ENCODE peak calls at places on chromosomes 1 and 21, in seven cellular contexts. One of them, this sample, is unnamed.

GRCh38 chr1:42971848-42972291 is 13.2 kb upstream of the SLC2A1 start:
- DNase-seq in prostate gland: no peak
- DNase-seq in CD8-positive, alpha-beta memory T cell: no peak
- DNase-seq in psoas muscle: no peak
- DNase-seq in cardiac muscle cell: no peak
- DNase-seq in right lobe of liver: no peak
- DNase-seq in neural progenitor cell: no peak
- DNase-seq in this sample: no peak

GRCh38 chr1:145956776-145957442 is 908 bp downstream of the LIX1L start:
- DNase-seq in psoas muscle: peak; percentile 43
- DNase-seq in prostate gland: no peak
- DNase-seq in right lobe of liver: no peak
- DNase-seq in cardiac muscle cell: no peak
- DNase-seq in CD8-positive, alpha-beta memory T cell: no peak
- DNase-seq in neural progenitor cell: no peak
- DNase-seq in this sample: no peak

GRCh38 chr1:207627496-207627895 is 17.4 kb upstream of the CR1L start:
- DNase-seq in CD8-positive, alpha-beta memory T cell: no peak
- DNase-seq in neural progenitor cell: no peak
- DNase-seq in cardiac muscle cell: no peak
- DNase-seq in prostate gland: no peak
- DNase-seq in right lobe of liver: no peak
- DNase-seq in psoas muscle: no peak
- DNase-seq in this sample: no peak

GRCh38 chr1:26168410-26169167 is at the start of gene C1orf232:
- DNase-seq in right lobe of liver: no peak
- DNase-seq in neural progenitor cell: peak; percentile 81
- DNase-seq in cardiac muscle cell: no peak
- DNase-seq in psoas muscle: peak; percentile 35
- DNase-seq in prostate gland: no peak
- DNase-seq in CD8-positive, alpha-beta memory T cell: no peak
- DNase-seq in this sample: peak; percentile 81

GRCh38 chr1:92784051-92784638 is 763 bp downstream of the EVI5 start:
- DNase-seq in neural progenitor cell: peak; percentile 43
- DNase-seq in cardiac muscle cell: peak; percentile 35
- DNase-seq in right lobe of liver: no peak
- DNase-seq in CD8-positive, alpha-beta memory T cell: peak; percentile 47
- DNase-seq in psoas muscle: peak; percentile 53
- DNase-seq in prostate gland: peak; percentile 20
- DNase-seq in this sample: peak; percentile 29

GRCh38 chr1:22702671-22703070 is 8.0 kb upstream of the EPHB2 start:
- DNase-seq in CD8-positive, alpha-beta memory T cell: no peak
- DNase-seq in right lobe of liver: no peak
- DNase-seq in cardiac muscle cell: no peak
- DNase-seq in neural progenitor cell: no peak
- DNase-seq in prostate gland: no peak
- DNase-seq in psoas muscle: no peak
- DNase-seq in this sample: no peak

GRCh38 chr1:198462365-198463025 is 78.0 kb downstream of the ATP6V1G3 start:
- DNase-seq in right lobe of liver: no peak
- DNase-seq in CD8-positive, alpha-beta memory T cell: no peak
- DNase-seq in psoas muscle: no peak
- DNase-seq in neural progenitor cell: no peak
- DNase-seq in cardiac muscle cell: no peak
- DNase-seq in prostate gland: no peak
- DNase-seq in this sample: no peak

GRCh38 chr1:193283026-193283425 is 96.6 kb upstream of the B3GALT2 start:
- DNase-seq in neural progenitor cell: no peak
- DNase-seq in prostate gland: no peak
- DNase-seq in right lobe of liver: no peak
- DNase-seq in psoas muscle: no peak
- DNase-seq in CD8-positive, alpha-beta memory T cell: no peak
- DNase-seq in cardiac muscle cell: no peak
- DNase-seq in this sample: no peak

GRCh38 chr1:44015206-44015605 is 16.1 kb downstream of the SLC6A9 start:
- DNase-seq in cardiac muscle cell: no peak
- DNase-seq in psoas muscle: no peak
- DNase-seq in CD8-positive, alpha-beta memory T cell: no peak
- DNase-seq in right lobe of liver: no peak
- DNase-seq in prostate gland: no peak
- DNase-seq in neural progenitor cell: no peak
- DNase-seq in this sample: no peak

GRCh38 chr21:25752389-25752788 is 17.6 kb downstream of the GABPA start:
- DNase-seq in right lobe of liver: no peak
- DNase-seq in psoas muscle: no peak
- DNase-seq in neural progenitor cell: no peak
- DNase-seq in prostate gland: no peak
- DNase-seq in cardiac muscle cell: no peak
- DNase-seq in CD8-positive, alpha-beta memory T cell: no peak
- DNase-seq in this sample: no peak

GRCh38 chr1:155219592-155220031 is 11.1 kb downstream of the MTX1 start:
- DNase-seq in right lobe of liver: no peak
- DNase-seq in cardiac muscle cell: peak; percentile 55
- DNase-seq in CD8-positive, alpha-beta memory T cell: no peak
- DNase-seq in psoas muscle: no peak
- DNase-seq in neural progenitor cell: peak; percentile 50
- DNase-seq in prostate gland: no peak
- DNase-seq in this sample: no peak

GRCh38 chr1:244311784-244312532 is 139.8 kb downstream of the ADSS2 start:
- DNase-seq in right lobe of liver: no peak
- DNase-seq in cardiac muscle cell: no peak
- DNase-seq in CD8-positive, alpha-beta memory T cell: no peak
- DNase-seq in psoas muscle: no peak
- DNase-seq in prostate gland: no peak
- DNase-seq in neural progenitor cell: no peak
- DNase-seq in this sample: no peak

GRCh38 chr1:197787056-197787455 is 11.8 kb upstream of the DENND1B start:
- DNase-seq in cardiac muscle cell: no peak
- DNase-seq in prostate gland: no peak
- DNase-seq in CD8-positive, alpha-beta memory T cell: no peak
- DNase-seq in right lobe of liver: no peak
- DNase-seq in psoas muscle: no peak
- DNase-seq in neural progenitor cell: no peak
- DNase-seq in this sample: no peak

GRCh38 chr1:227273557-227273956 is 44.7 kb downstream of the CDC42BPA start:
- DNase-seq in neural progenitor cell: peak; percentile 67
- DNase-seq in cardiac muscle cell: peak; percentile 78
- DNase-seq in right lobe of liver: no peak
- DNase-seq in prostate gland: no peak
- DNase-seq in CD8-positive, alpha-beta memory T cell: no peak
- DNase-seq in psoas muscle: no peak
- DNase-seq in this sample: no peak

GRCh38 chr1:86515597-86515996 is 31.3 kb upstream of the CLCA4 start:
- DNase-seq in cardiac muscle cell: peak; percentile 57
- DNase-seq in neural progenitor cell: peak; percentile 64
- DNase-seq in CD8-positive, alpha-beta memory T cell: no peak
- DNase-seq in psoas muscle: no peak
- DNase-seq in right lobe of liver: no peak
- DNase-seq in prostate gland: no peak
- DNase-seq in this sample: no peak

GRCh38 chr1:33365560-33365997 is 44.7 kb upstream of the A3GALT2 start:
- DNase-seq in neural progenitor cell: peak; percentile 57
- DNase-seq in prostate gland: no peak
- DNase-seq in cardiac muscle cell: peak; percentile 67
- DNase-seq in CD8-positive, alpha-beta memory T cell: no peak
- DNase-seq in psoas muscle: peak; percentile 63
- DNase-seq in right lobe of liver: no peak
- DNase-seq in this sample: no peak

GRCh38 chr1:2452583-2453315 is 23.3 kb upstream of the PLCH2 start:
- DNase-seq in CD8-positive, alpha-beta memory T cell: no peak
- DNase-seq in cardiac muscle cell: no peak
- DNase-seq in right lobe of liver: no peak
- DNase-seq in psoas muscle: no peak
- DNase-seq in neural progenitor cell: no peak
- DNase-seq in prostate gland: no peak
- DNase-seq in this sample: no peak

GRCh38 chr1:2447274-2448097 is 28.6 kb upstream of the PLCH2 start:
- DNase-seq in neural progenitor cell: no peak
- DNase-seq in prostate gland: no peak
- DNase-seq in cardiac muscle cell: no peak
- DNase-seq in right lobe of liver: no peak
- DNase-seq in CD8-positive, alpha-beta memory T cell: no peak
- DNase-seq in psoas muscle: no peak
- DNase-seq in this sample: no peak

GRCh38 chr1:2448098-2448445 is 28.0 kb upstream of the PLCH2 start:
- DNase-seq in CD8-positive, alpha-beta memory T cell: no peak
- DNase-seq in cardiac muscle cell: no peak
- DNase-seq in right lobe of liver: no peak
- DNase-seq in neural progenitor cell: no peak
- DNase-seq in psoas muscle: no peak
- DNase-seq in prostate gland: no peak
- DNase-seq in this sample: no peak

GRCh38 chr1:2451744-2452582 is 24.1 kb upstream of the PLCH2 start:
- DNase-seq in right lobe of liver: no peak
- DNase-seq in psoas muscle: no peak
- DNase-seq in neural progenitor cell: no peak
- DNase-seq in cardiac muscle cell: no peak
- DNase-seq in CD8-positive, alpha-beta memory T cell: no peak
- DNase-seq in prostate gland: no peak
- DNase-seq in this sample: no peak

GRCh38 chr1:2449636-2450454 is 26.2 kb upstream of the PLCH2 start:
- DNase-seq in right lobe of liver: no peak
- DNase-seq in CD8-positive, alpha-beta memory T cell: no peak
- DNase-seq in prostate gland: no peak
- DNase-seq in cardiac muscle cell: no peak
- DNase-seq in neural progenitor cell: no peak
- DNase-seq in psoas muscle: no peak
- DNase-seq in this sample: no peak
- H3K27ac ChIP-seq in right lobe of liver: no peak overlapping the region
- H3K27ac ChIP-seq in CD8-positive, alpha-beta memory T cell: no peak overlapping the region
- H3K27ac ChIP-seq in prostate gland: no peak overlapping the region
- H3K27ac ChIP-seq in cardiac muscle cell: no peak overlapping the region
- H3K27ac ChIP-seq in neural progenitor cell: no peak overlapping the region
- H3K27ac ChIP-seq in psoas muscle: no peak overlapping the region
- H3K27ac ChIP-seq in this sample: no peak overlapping the region

GRCh38 chr21:33071878-33072306 is 2.0 kb downstream of the OLIG1 start:
- DNase-seq in prostate gland: no peak
- DNase-seq in cardiac muscle cell: peak; percentile 23
- DNase-seq in right lobe of liver: no peak
- DNase-seq in CD8-positive, alpha-beta memory T cell: no peak
- DNase-seq in psoas muscle: no peak
- DNase-seq in neural progenitor cell: peak; percentile 59
- DNase-seq in this sample: no peak
- H3K27me3 ChIP-seq in prostate gland: peaks cover 30% of the 10 kb centered on the region
- H3K27me3 ChIP-seq in cardiac muscle cell: peaks cover 100% of the 10 kb centered on the region
- H3K27me3 ChIP-seq in right lobe of liver: no peaks in the 10 kb centered on the region
- H3K27me3 ChIP-seq in CD8-positive, alpha-beta memory T cell: peaks cover 41% of the 10 kb centered on the region
- H3K27me3 ChIP-seq in psoas muscle: peaks cover 17% of the 10 kb centered on the region
- H3K27me3 ChIP-seq in neural progenitor cell: peaks cover 100% of the 10 kb centered on the region
- H3K27me3 ChIP-seq in this sample: no peaks in the 10 kb centered on the region

DNA sequence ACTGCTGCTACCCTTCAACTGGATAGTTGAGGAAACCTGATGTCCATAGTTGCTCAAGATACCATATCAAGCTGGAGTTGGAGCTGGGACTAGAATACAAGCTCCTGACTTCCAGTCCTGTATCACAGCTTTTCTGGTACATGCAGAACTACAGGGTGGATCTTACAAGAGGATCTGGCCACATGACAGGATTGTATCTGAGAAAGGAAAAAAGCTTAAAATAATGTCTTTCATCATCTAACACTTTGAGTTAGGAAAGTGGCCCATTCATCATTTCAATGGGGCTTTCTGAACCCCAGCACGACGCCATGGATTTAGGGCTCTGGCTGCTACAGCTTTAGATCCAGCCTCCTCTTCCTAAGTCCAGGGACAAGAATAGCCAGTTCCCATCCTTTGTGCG is 46.9 kb downstream of the RASSF5 start:
- DNase-seq in psoas muscle: no peak
- DNase-seq in cardiac muscle cell: peak; percentile 15
- DNase-seq in neural progenitor cell: no peak
- DNase-seq in prostate gland: no peak
- DNase-seq in CD8-positive, alpha-beta memory T cell: no peak
- DNase-seq in right lobe of liver: no peak
- DNase-seq in this sample: no peak
- H3K27ac ChIP-seq in psoas muscle: no peak overlapping the region
- H3K27ac ChIP-seq in cardiac muscle cell: peak overlapping the region; percentile 84
- H3K27ac ChIP-seq in neural progenitor cell: no peak overlapping the region
- H3K27ac ChIP-seq in prostate gland: no peak overlapping the region
- H3K27ac ChIP-seq in CD8-positive, alpha-beta memory T cell: no peak overlapping the region
- H3K27ac ChIP-seq in right lobe of liver: no peak overlapping the region
- H3K27ac ChIP-seq in this sample: no peak overlapping the region

GRCh38 chr1:1063945-1064831 is 9.9 kb downstream of the RNF223 start:
- DNase-seq in psoas muscle: peak; percentile 52
- DNase-seq in right lobe of liver: no peak
- DNase-seq in CD8-positive, alpha-beta memory T cell: peak; percentile 93
- DNase-seq in neural progenitor cell: peak; percentile 83
- DNase-seq in prostate gland: peak; percentile 56
- DNase-seq in cardiac muscle cell: peak; percentile 71
- DNase-seq in this sample: peak; percentile 71

GRCh38 chr1:1061682-1062363 is 12.3 kb downstream of the RNF223 start:
- DNase-seq in prostate gland: no peak
- DNase-seq in cardiac muscle cell: no peak
- DNase-seq in right lobe of liver: no peak
- DNase-seq in CD8-positive, alpha-beta memory T cell: no peak
- DNase-seq in psoas muscle: no peak
- DNase-seq in neural progenitor cell: peak; percentile 18
- DNase-seq in this sample: no peak

GRCh38 chr1:1065265-1065939 is 8.7 kb downstream of the RNF223 start:
- DNase-seq in neural progenitor cell: no peak
- DNase-seq in psoas muscle: no peak
- DNase-seq in CD8-positive, alpha-beta memory T cell: no peak
- DNase-seq in cardiac muscle cell: no peak
- DNase-seq in right lobe of liver: no peak
- DNase-seq in prostate gland: no peak
- DNase-seq in this sample: no peak

GRCh38 chr1:1062364-1063163 is 11.5 kb downstream of the RNF223 start:
- DNase-seq in right lobe of liver: no peak
- DNase-seq in prostate gland: no peak
- DNase-seq in psoas muscle: no peak
- DNase-seq in cardiac muscle cell: no peak
- DNase-seq in neural progenitor cell: peak; percentile 40
- DNase-seq in CD8-positive, alpha-beta memory T cell: no peak
- DNase-seq in this sample: no peak

GRCh38 chr1:1063261-1063944 is 10.7 kb downstream of the RNF223 start:
- DNase-seq in psoas muscle: no peak
- DNase-seq in prostate gland: no peak
- DNase-seq in neural progenitor cell: no peak
- DNase-seq in cardiac muscle cell: no peak
- DNase-seq in right lobe of liver: no peak
- DNase-seq in CD8-positive, alpha-beta memory T cell: no peak
- DNase-seq in this sample: no peak
- H3K27me3 ChIP-seq in psoas muscle: peaks cover 45% of the 10 kb centered on the region
- H3K27me3 ChIP-seq in prostate gland: peaks cover 8% of the 10 kb centered on the region
- H3K27me3 ChIP-seq in neural progenitor cell: peaks cover 96% of the 10 kb centered on the region
- H3K27me3 ChIP-seq in cardiac muscle cell: peaks cover 81% of the 10 kb centered on the region
- H3K27me3 ChIP-seq in right lobe of liver: no peaks in the 10 kb centered on the region
- H3K27me3 ChIP-seq in CD8-positive, alpha-beta memory T cell: peaks cover 18% of the 10 kb centered on the region
- H3K27me3 ChIP-seq in this sample: peaks cover 9% of the 10 kb centered on the region